ENCODE peak calls at places on chromosomes 16 and 17, in five cellular contexts. R is Right ventricle myocardium inferior, X is pons, G is cardiac fibroblast, F is fibroblast of the conjunctiva. Y is an unnamed sample.

GRCh38 chr17:627051-627450 is 87.6 kb downstream of the VPS53 start:
- DNase-seq in R (no peak), X (no peak), G (no peak), F (no peak), Y (no peak)

GRCh38 chr17:73182616-73183310 is 10.1 kb upstream of the COG1 start:
- DNase-seq in R (no peak), X (no peak), G (no peak), F (no peak), Y (no peak)

GRCh38 chr16:68590201-68590994 is 51.3 kb downstream of the ZFP90 start:
- DNase-seq in R (no peak), X (peak), G (peak), F (peak), Y (no peak)

GRCh38 chr16:2777231-2777902 is at the start of gene ELOB:
- DNase-seq in R (peak), X (peak), G (peak), F (peak), Y (peak)

GRCh38 chr16:1105888-1106620 is 10.0 kb upstream of the C1QTNF8 start:
- DNase-seq in R (no peak), X (peak), G (peak), F (peak), Y (no peak)

GRCh38 chr17:9936075-9936474 is 31.0 kb upstream of the RCVRN start:
- DNase-seq in R (no peak), X (no peak), G (no peak), F (no peak), Y (no peak)

GRCh38 chr16:57616241-57616640 is 12.2 kb upstream of the ADGRG1 start:
- DNase-seq in R (no peak), X (no peak), G (no peak), F (no peak), Y (no peak)

GRCh38 chr16:31467151-31467550 is 4.8 kb upstream of the TGFB1I1 start:
- DNase-seq in R (no peak), X (no peak), G (peak), F (no peak), Y (no peak)

GRCh38 chr16:66248096-66248495 is 118.4 kb upstream of the CDH5 start:
- DNase-seq in R (peak), X (no peak), G (peak), F (peak), Y (no peak)

GRCh38 chr17:42428141-42428944 is 5.3 kb upstream of the CAVIN1 start:
- DNase-seq in R (no peak), X (peak), G (peak), F (peak), Y (no peak)

GRCh38 chr17:21164226-21165019 is 37.7 kb downstream of the DHRS7B start:
- DNase-seq in R (no peak), X (no peak), G (no peak), F (no peak), Y (no peak)

GRCh38 chr17:54785643-54786258 is 114.9 kb upstream of the TOM1L1 start:
- DNase-seq in R (no peak), X (no peak), G (no peak), F (no peak), Y (no peak)

GRCh38 chr17:7380321-7380720 is 568 bp upstream of the TNK1 start:
- DNase-seq in R (peak), X (no peak), G (no peak), F (peak), Y (no peak)

GRCh38 chr16:86134802-86135461 is 236.0 kb downstream of the IRF8 start:
- DNase-seq in R (no peak), X (no peak), G (no peak), F (no peak), Y (no peak)

GRCh38 chr16:24645739-24646645 is 83.5 kb upstream of the TNRC6A start:
- DNase-seq in R (no peak), X (no peak), G (peak), F (peak), Y (no peak)

GRCh38 chr17:17999364-18000007 is 26.8 kb downstream of the DRC3 start:
- DNase-seq in R (no peak), X (no peak), G (peak), F (no peak), Y (no peak)

GRCh38 chr16:21088143-21088542 is 62.5 kb downstream of the DNAH3 start:
- DNase-seq in R (no peak), X (no peak), G (no peak), F (no peak), Y (no peak)